ENCODE peak calls at places on chromosomes 12 and 14, in nine cellular contexts. U is body of pancreas; S is neural progenitor cell; G is kidney epithelial cell; Y is Peyer's patch; J is ovary; X is spleen; O is Panc1; I is CD8-positive, alpha-beta memory T cell. E is an unnamed sample.
A peak's percentile ranks its signal among the peaks of the same experiment; 100 is the strongest.

GRCh38 chr12:114665411-114666181 is 18.4 kb downstream of the TBX3 start:
- DNase-seq in I (no peak), O (no peak), Y (no peak), J (no peak), U (no peak), X (no peak), S (peak; percentile 59), G (no peak), E (peak; percentile 77)

GRCh38 chr14:103600503-103600902 is 28.5 kb upstream of the KLC1 start:
- DNase-seq in S (no peak), O (no peak), U (no peak), Y (no peak), I (no peak), X (no peak), G (no peak), J (no peak), E (peak; percentile 20)

GRCh38 chr14:71555654-71556559 is 376.3 kb upstream of the RGS6 start:
- DNase-seq in S (no peak), U (no peak), I (peak; percentile 39), X (no peak), G (no peak), O (no peak), Y (no peak), J (no peak), E (no peak)

GRCh38 chr12:113880337-113880736 is 85.8 kb downstream of the RBM19 start:
- DNase-seq in J (no peak), G (no peak), U (no peak), I (no peak), X (no peak), O (no peak), Y (no peak), S (no peak), E (no peak)

GRCh38 chr14:95464524-95464923 is 51.9 kb downstream of the SYNE3 start:
- DNase-seq in X (no peak), O (no peak), U (no peak), G (no peak), I (no peak), J (no peak), Y (no peak), S (no peak), E (no peak)

GRCh38 chr12:20272171-20272570 is 96.2 kb upstream of the PDE3A start:
- DNase-seq in Y (no peak), J (no peak), S (no peak), U (no peak), G (no peak), I (no peak), O (no peak), X (no peak), E (no peak)

GRCh38 chr14:34722723-34723545 is 8.5 kb upstream of the CFL2 start:
- DNase-seq in U (peak; percentile 47), X (no peak), J (peak; percentile 31), I (peak; percentile 20), G (no peak), O (no peak), Y (no peak), S (peak; percentile 32), E (peak; percentile 81)

GRCh38 chr14:72451081-72451972 is 442.6 kb downstream of the DPF3 start:
- DNase-seq in Y (no peak), O (no peak), U (no peak), X (no peak), S (peak; percentile 33), G (peak; percentile 42), J (no peak), I (peak; percentile 39), E (no peak)

GRCh38 chr14:81219821-81220487 is 805 bp downstream of the GTF2A1 start:
- DNase-seq in I (peak; percentile 32), X (peak; percentile 91), S (peak; percentile 78), J (peak; percentile 32), Y (peak; percentile 63), U (peak; percentile 53), G (no peak), O (no peak), E (peak; percentile 68)

GRCh38 chr12:20588057-20588456 is 107.1 kb upstream of the SLCO1C1 start:
- DNase-seq in S (peak; percentile 5), I (no peak), J (no peak), G (no peak), Y (no peak), X (no peak), O (no peak), U (no peak), E (no peak)

GRCh38 chr14:53478174-53478573 is 325.1 kb upstream of the DDHD1 start:
- DNase-seq in S (no peak), O (no peak), X (no peak), U (no peak), J (no peak), I (no peak), G (no peak), Y (no peak), E (no peak)

GRCh38 chr12:124440841-124441381 is 126.5 kb downstream of the NCOR2 start:
- DNase-seq in J (no peak), Y (no peak), U (no peak), X (no peak), I (no peak), S (peak; percentile 31), G (no peak), O (no peak), E (no peak)

GRCh38 chr14:61145903-61146411 is 135.2 kb downstream of the TMEM30B start:
- DNase-seq in X (no peak), S (peak; percentile 11), I (no peak), Y (no peak), U (no peak), G (no peak), O (no peak), J (no peak), E (no peak)

GRCh38 chr14:88005050-88005481 is at the start of gene GPR65:
- DNase-seq in O (no peak), X (no peak), J (no peak), U (no peak), Y (no peak), G (no peak), S (no peak), I (peak; percentile 34), E (no peak)

GRCh38 chr14:61174395-61175386 is 106.4 kb downstream of the TMEM30B start:
- DNase-seq in U (no peak), O (no peak), G (no peak), I (no peak), Y (no peak), X (no peak), J (no peak), S (no peak), E (peak; percentile 20)

GRCh38 chr14:42664185-42664584 is 1057.5 kb downstream of the LRFN5 start:
- DNase-seq in O (no peak), G (no peak), X (no peak), I (no peak), J (no peak), S (no peak), Y (no peak), U (no peak), E (no peak)

GRCh38 chr12:65977384-65977783 is 153.1 kb downstream of the HMGA2 start:
- DNase-seq in J (no peak), G (no peak), Y (no peak), U (no peak), O (no peak), X (no peak), I (no peak), S (no peak), E (no peak)

GRCh38 chr14:36756221-36756620 is 94.6 kb downstream of the PAX9 start:
- DNase-seq in O (no peak), X (no peak), S (no peak), I (no peak), Y (no peak), U (no peak), G (no peak), J (no peak), E (no peak)

GRCh38 chr14:36661506-36662257 is at the start of gene PAX9:
- DNase-seq in U (peak; percentile 88), G (peak; percentile 34), I (no peak), S (peak; percentile 97), Y (peak; percentile 86), X (no peak), J (no peak), O (peak; percentile 74), E (peak; percentile 96)

GRCh38 chr12:46212108-46212982 is 56.5 kb downstream of the SLC38A1 start:
- DNase-seq in U (no peak), G (no peak), O (no peak), Y (no peak), J (no peak), S (no peak), I (no peak), X (no peak), E (no peak)

GRCh38 chr14:94423465-94424056 is 29.0 kb downstream of the SERPINA11 start:
- DNase-seq in S (peak; percentile 89), G (peak; percentile 10), O (peak; percentile 10), Y (peak; percentile 72), J (peak; percentile 34), I (no peak), U (peak; percentile 79), X (peak; percentile 84), E (peak; percentile 62)

GRCh38 chr12:2682301-2683282 is 112.2 kb upstream of the FKBP4 start:
- DNase-seq in J (no peak), I (peak; percentile 28), X (no peak), U (no peak), O (no peak), G (no peak), Y (no peak), S (peak; percentile 78), E (peak; percentile 79)

GRCh38 chr14:86541969-86542368 is 1012.0 kb downstream of the FLRT2 start:
- DNase-seq in S (no peak), J (no peak), I (no peak), X (no peak), Y (no peak), U (no peak), G (no peak), O (no peak), E (no peak)

GRCh38 chr12:57145460-57146059 is 1.9 kb downstream of the LRP1-AS start:
- DNase-seq in X (no peak), Y (no peak), S (no peak), U (no peak), G (no peak), O (no peak), I (no peak), J (no peak), E (no peak)
- H3K36me3 ChIP-seq in X (peaks cover 69% of the 10 kb centered on the region), Y (no peaks in the 10 kb centered on the region), S (no peaks in the 10 kb centered on the region), U (no peaks in the 10 kb centered on the region), G (no peaks in the 10 kb centered on the region), O (no peaks in the 10 kb centered on the region), I (no peaks in the 10 kb centered on the region), J (no peaks in the 10 kb centered on the region), E (peaks cover 47% of the 10 kb centered on the region)

GRCh38 chr14:64201296-64201695 is 92.9 kb downstream of the ESR2 start:
- DNase-seq in J (no peak), G (no peak), S (no peak), X (no peak), Y (no peak), U (no peak), I (no peak), O (no peak), E (no peak)
- H3K27me3 ChIP-seq in J (no peaks in the 10 kb centered on the region), G (no peaks in the 10 kb centered on the region), S (no peaks in the 10 kb centered on the region), X (no peaks in the 10 kb centered on the region), Y (no peaks in the 10 kb centered on the region), U (no peaks in the 10 kb centered on the region), I (no peaks in the 10 kb centered on the region), O (no peaks in the 10 kb centered on the region), E (no peaks in the 10 kb centered on the region)

GRCh38 chr12:71610036-71610795 is 53.4 kb downstream of the ZFC3H1 start:
- DNase-seq in S (no peak), I (no peak), X (no peak), U (no peak), O (no peak), Y (no peak), G (no peak), J (no peak), E (no peak)
- H3K36me3 ChIP-seq in S (peaks cover 13% of the 10 kb centered on the region), I (peaks cover 25% of the 10 kb centered on the region), X (peaks cover 100% of the 10 kb centered on the region), U (peaks cover 15% of the 10 kb centered on the region), O (peaks cover 67% of the 10 kb centered on the region), Y (no peaks in the 10 kb centered on the region), G (no peaks in the 10 kb centered on the region), J (no peaks in the 10 kb centered on the region), E (peaks cover 16% of the 10 kb centered on the region)

GRCh38 chr14:85528882-85529585 is 910 bp upstream of the FLRT2 start:
- DNase-seq in Y (no peak), I (no peak), U (no peak), G (no peak), X (no peak), O (no peak), J (peak; percentile 23), S (peak; percentile 48), E (peak; percentile 19)
- H3K27me3 ChIP-seq in Y (peaks cover 31% of the 10 kb centered on the region), I (no peaks in the 10 kb centered on the region), U (no peaks in the 10 kb centered on the region), G (peaks cover 32% of the 10 kb centered on the region), X (peaks cover 56% of the 10 kb centered on the region), O (peaks cover 5% of the 10 kb centered on the region), J (no peaks in the 10 kb centered on the region), S (peaks cover 47% of the 10 kb centered on the region), E (peaks cover 53% of the 10 kb centered on the region)

E was measured in H7.